ENCODE peak calls at places on chromosomes 12 and 14, in four cellular contexts. Q, U, X and R are unnamed samples.

GRCh38 chr12:26473291-26473690 is 277.9 kb downstream of the SSPN start:
- DNase-seq in Q (peak; percentile 33), U (no peak), X (no peak), R (no peak)

GRCh38 chr14:51525705-51526104 is 126.0 kb upstream of the FRMD6 start:
- DNase-seq in Q (no peak), U (no peak), X (no peak), R (no peak)

GRCh38 chr12:130966443-130967030 is 12.8 kb downstream of the ADGRD1 start:
- DNase-seq in Q (no peak), U (no peak), X (no peak), R (no peak)

GRCh38 chr12:39224971-39225370 is 217.9 kb downstream of the KIF21A start:
- DNase-seq in Q (no peak), U (no peak), X (no peak), R (no peak)

GRCh38 chr14:86237733-86238132 is 707.8 kb downstream of the FLRT2 start:
- DNase-seq in Q (no peak), U (no peak), X (no peak), R (no peak)

GRCh38 chr14:68779761-68780323 is 13.0 kb downstream of the ZFP36L1 start:
- DNase-seq in Q (peak; percentile 98), U (no peak), X (no peak), R (no peak)

GRCh38 chr12:57617942-57618341 is 6.7 kb downstream of the ARHGEF25 start:
- DNase-seq in Q (no peak), U (no peak), X (no peak), R (no peak)

GRCh38 chr12:107356266-107356936 is 263.1 kb upstream of the CRY1 start:
- DNase-seq in Q (peak; percentile 38), U (no peak), X (no peak), R (peak; percentile 55)

GRCh38 chr12:109706747-109707469 is 6.7 kb upstream of the FAM222A start:
- DNase-seq in Q (no peak), U (no peak), X (no peak), R (no peak)

GRCh38 chr14:65850429-65851145 is 438.1 kb downstream of the FUT8 start:
- DNase-seq in Q (no peak), U (peak; percentile 28), X (no peak), R (no peak)

GRCh38 chr14:69153848-69154208 is 909 bp upstream of the DCAF5 start:
- DNase-seq in Q (peak; percentile 17), U (no peak), X (no peak), R (no peak)

GRCh38 chr14:101774814-101775213 is 13.3 kb downstream of the PPP2R5C start:
- DNase-seq in Q (no peak), U (no peak), X (no peak), R (no peak)

GRCh38 chr14:106848330-106849121 is 1322.1 kb downstream of the TMEM121 start:
- DNase-seq in Q (no peak), U (no peak), X (no peak), R (no peak)

GRCh38 chr14:39467889-39468524 is 35.8 kb upstream of the FBXO33 start:
- DNase-seq in Q (peak; percentile 35), U (no peak), X (no peak), R (no peak)

GRCh38 chr12:13002301-13003097 is 2.4 kb upstream of the HEBP1 start:
- DNase-seq in Q (peak; percentile 58), U (no peak), X (no peak), R (no peak)

GRCh38 chr12:28191018-28191595 is 851 bp downstream of the CCDC91 start:
- DNase-seq in Q (peak; percentile 32), U (peak; percentile 11), X (no peak), R (peak; percentile 40)

GRCh38 chr12:88248606-88249005 is 106.5 kb downstream of the TMTC3 start:
- DNase-seq in Q (no peak), U (no peak), X (no peak), R (no peak)

GRCh38 chr12:122064780-122065588 is 13.6 kb upstream of the MLXIP start:
- DNase-seq in Q (peak; percentile 76), U (no peak), X (peak; percentile 45), R (peak; percentile 72)

GRCh38 chr14:33127531-33127930 is 188.9 kb downstream of the NPAS3 start:
- DNase-seq in Q (no peak), U (no peak), X (no peak), R (no peak)

GRCh38 chr12:9906888-9907287 is 25.3 kb downstream of the CLEC2A start:
- DNase-seq in Q (no peak), U (no peak), X (no peak), R (no peak)

GRCh38 chr14:86543531-86543930 is 1013.6 kb downstream of the FLRT2 start:
- DNase-seq in Q (no peak), U (no peak), X (no peak), R (no peak)

GRCh38 chr12:1605129-1606020 is 11.0 kb upstream of the FBXL14 start:
- DNase-seq in Q (peak; percentile 79), U (no peak), X (peak; percentile 62), R (peak; percentile 62)

GRCh38 chr14:24430682-24431568 is 1.2 kb downstream of the KHNYN start:
- DNase-seq in Q (peak; percentile 37), U (peak; percentile 53), X (no peak), R (no peak)

GRCh38 chr12:105523164-105524057 is 192.9 kb downstream of the C12orf75 start:
- DNase-seq in Q (peak; percentile 91), U (no peak), X (no peak), R (no peak)

GRCh38 chr12:124344526-124344925 is 49.6 kb downstream of the RFLNA start:
- DNase-seq in Q (no peak), U (no peak), X (no peak), R (no peak)

GRCh38 chr12:81369175-81369574 is 291.3 kb downstream of the ACSS3 start:
- DNase-seq in Q (no peak), U (no peak), X (no peak), R (no peak)

GRCh38 chr14:94787655-94788054 is 17.7 kb upstream of the GSC start:
- DNase-seq in Q (no peak), U (no peak), X (no peak), R (no peak)

GRCh38 chr12:100254876-100255275 is 12.0 kb downstream of the DEPDC4 start:
- DNase-seq in Q (peak; percentile 6), U (no peak), X (no peak), R (no peak)

GRCh38 chr12:94111290-94111689 is 37.1 kb upstream of the PLXNC1 start:
- DNase-seq in Q (no peak), U (no peak), X (no peak), R (no peak)

GRCh38 chr14:102554835-102555819 is 37.3 kb upstream of the RCOR1 start:
- DNase-seq in Q (no peak), U (peak; percentile 16), X (no peak), R (no peak)

GRCh38 chr12:65823481-65824313 is 586 bp upstream of the HMGA2 start:
- DNase-seq in Q (peak; percentile 54), U (no peak), X (no peak), R (peak; percentile 63)

GRCh38 chr12:124191024-124191359 is 103.9 kb upstream of the RFLNA start:
- DNase-seq in Q (no peak), U (no peak), X (no peak), R (peak; percentile 33)